ENCODE peak calls at places on chromosomes 16 and 17, in five cellular contexts. One of them, this sample, is unnamed.

GRCh38 chr16:58515871-58516767 is 802 bp downstream of the SETD6 start:
- DNase-seq in RWPE1: peak
- DNase-seq in adrenal gland: peak
- DNase-seq in ovary: peak
- DNase-seq in esophagus muscularis mucosa: no peak
- DNase-seq in this sample: no peak

GRCh38 chr16:22265351-22265750 is 31.9 kb upstream of the POLR3E start:
- DNase-seq in adrenal gland: no peak
- DNase-seq in ovary: no peak
- DNase-seq in esophagus muscularis mucosa: no peak
- DNase-seq in RWPE1: no peak
- DNase-seq in this sample: no peak

GRCh38 chr17:29107933-29108805 is 65.2 kb downstream of the PIPOX start:
- DNase-seq in RWPE1: peak
- DNase-seq in adrenal gland: peak
- DNase-seq in ovary: no peak
- DNase-seq in esophagus muscularis mucosa: no peak
- DNase-seq in this sample: no peak

GRCh38 chr16:20906225-20906870 is 5.8 kb downstream of the LYRM1 start:
- DNase-seq in ovary: no peak
- DNase-seq in adrenal gland: no peak
- DNase-seq in esophagus muscularis mucosa: no peak
- DNase-seq in RWPE1: peak
- DNase-seq in this sample: peak

GRCh38 chr17:13568746-13569739 is 32.7 kb downstream of the HS3ST3A1 start:
- DNase-seq in ovary: no peak
- DNase-seq in RWPE1: no peak
- DNase-seq in esophagus muscularis mucosa: no peak
- DNase-seq in adrenal gland: no peak
- DNase-seq in this sample: no peak

GRCh38 chr17:4249452-4250029 is 14.2 kb downstream of the ANKFY1 start:
- DNase-seq in ovary: no peak
- DNase-seq in esophagus muscularis mucosa: no peak
- DNase-seq in RWPE1: peak
- DNase-seq in adrenal gland: no peak
- DNase-seq in this sample: no peak

GRCh38 chr16:68311316-68311620 is 449 bp downstream of the PRMT7 start:
- DNase-seq in RWPE1: peak
- DNase-seq in adrenal gland: no peak
- DNase-seq in ovary: no peak
- DNase-seq in esophagus muscularis mucosa: no peak
- DNase-seq in this sample: no peak

GRCh38 chr17:42027961-42028790 is 8.3 kb downstream of the NKIRAS2 start:
- DNase-seq in adrenal gland: no peak
- DNase-seq in esophagus muscularis mucosa: no peak
- DNase-seq in RWPE1: no peak
- DNase-seq in ovary: no peak
- DNase-seq in this sample: no peak

GRCh38 chr16:30559690-30560089 is 1.5 kb upstream of the ZNF764 start:
- DNase-seq in adrenal gland: no peak
- DNase-seq in esophagus muscularis mucosa: no peak
- DNase-seq in ovary: no peak
- DNase-seq in RWPE1: no peak
- DNase-seq in this sample: no peak

GRCh38 chr16:86531193-86531550 is 20.8 kb downstream of the FOXF1 start:
- DNase-seq in esophagus muscularis mucosa: no peak
- DNase-seq in ovary: peak
- DNase-seq in adrenal gland: peak
- DNase-seq in RWPE1: no peak
- DNase-seq in this sample: peak

GRCh38 chr16:50292566-50292948 is 26.2 kb downstream of the ADCY7 start:
- DNase-seq in ovary: no peak
- DNase-seq in RWPE1: no peak
- DNase-seq in adrenal gland: no peak
- DNase-seq in esophagus muscularis mucosa: no peak
- DNase-seq in this sample: no peak

GRCh38 chr16:50697881-50698767 is 4.7 kb downstream of the NOD2 start:
- DNase-seq in ovary: no peak
- DNase-seq in adrenal gland: peak
- DNase-seq in esophagus muscularis mucosa: no peak
- DNase-seq in RWPE1: no peak
- DNase-seq in this sample: peak

GRCh38 chr16:84816485-84816884 is 3.3 kb upstream of the CRISPLD2 start:
- DNase-seq in RWPE1: no peak
- DNase-seq in esophagus muscularis mucosa: no peak
- DNase-seq in adrenal gland: no peak
- DNase-seq in ovary: peak
- DNase-seq in this sample: no peak

GRCh38 chr16:78198299-78198698 is 98.8 kb downstream of the WWOX start:
- DNase-seq in ovary: no peak
- DNase-seq in adrenal gland: no peak
- DNase-seq in esophagus muscularis mucosa: no peak
- DNase-seq in RWPE1: no peak
- DNase-seq in this sample: no peak

GRCh38 chr17:28812136-28812979 is 30.2 kb downstream of the FAM222B start:
- DNase-seq in esophagus muscularis mucosa: peak
- DNase-seq in RWPE1: peak
- DNase-seq in ovary: peak
- DNase-seq in adrenal gland: peak
- DNase-seq in this sample: peak

GRCh38 chr17:1783834-1784611 is 22.2 kb downstream of the SERPINF1 start:
- DNase-seq in RWPE1: peak
- DNase-seq in adrenal gland: peak
- DNase-seq in ovary: peak
- DNase-seq in esophagus muscularis mucosa: peak
- DNase-seq in this sample: peak

GRCh38 chr17:17084941-17085340 is 42.7 kb downstream of the MPRIP start:
- DNase-seq in esophagus muscularis mucosa: no peak
- DNase-seq in adrenal gland: no peak
- DNase-seq in ovary: peak
- DNase-seq in RWPE1: no peak
- DNase-seq in this sample: peak

GRCh38 chr16:57314161-57314785 is 29.8 kb upstream of the PLLP start:
- DNase-seq in adrenal gland: peak
- DNase-seq in ovary: no peak
- DNase-seq in RWPE1: no peak
- DNase-seq in esophagus muscularis mucosa: peak
- DNase-seq in this sample: no peak

DNA sequence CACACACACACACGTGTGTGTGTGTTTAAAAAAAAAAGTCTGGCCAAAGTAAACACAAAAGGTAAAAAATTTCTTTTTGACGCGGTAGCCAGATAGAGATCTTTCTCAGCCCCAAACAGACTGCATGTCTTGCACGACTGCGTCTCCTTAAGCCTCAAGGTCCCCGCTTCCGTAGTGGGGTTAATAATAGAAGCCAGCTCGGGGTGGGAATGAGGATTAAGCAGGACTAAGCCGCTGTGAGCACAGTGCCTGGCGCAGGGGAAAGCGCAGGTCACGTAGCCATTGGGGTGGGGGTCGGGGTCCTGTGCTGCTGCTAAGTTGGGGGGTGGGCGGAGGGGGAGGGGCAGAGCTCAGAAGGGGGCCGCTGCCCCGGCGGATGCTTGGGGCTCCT is 536 bp downstream of the GGA2 start:
- DNase-seq in esophagus muscularis mucosa: no peak
- DNase-seq in ovary: peak
- DNase-seq in RWPE1: peak
- DNase-seq in adrenal gland: peak
- DNase-seq in this sample: peak
- H3K27ac ChIP-seq in esophagus muscularis mucosa: peak
- H3K27ac ChIP-seq in ovary: no peak
- H3K27ac ChIP-seq in RWPE1: peak
- H3K27ac ChIP-seq in adrenal gland: peak
- H3K27ac ChIP-seq in this sample: peak

DNA sequence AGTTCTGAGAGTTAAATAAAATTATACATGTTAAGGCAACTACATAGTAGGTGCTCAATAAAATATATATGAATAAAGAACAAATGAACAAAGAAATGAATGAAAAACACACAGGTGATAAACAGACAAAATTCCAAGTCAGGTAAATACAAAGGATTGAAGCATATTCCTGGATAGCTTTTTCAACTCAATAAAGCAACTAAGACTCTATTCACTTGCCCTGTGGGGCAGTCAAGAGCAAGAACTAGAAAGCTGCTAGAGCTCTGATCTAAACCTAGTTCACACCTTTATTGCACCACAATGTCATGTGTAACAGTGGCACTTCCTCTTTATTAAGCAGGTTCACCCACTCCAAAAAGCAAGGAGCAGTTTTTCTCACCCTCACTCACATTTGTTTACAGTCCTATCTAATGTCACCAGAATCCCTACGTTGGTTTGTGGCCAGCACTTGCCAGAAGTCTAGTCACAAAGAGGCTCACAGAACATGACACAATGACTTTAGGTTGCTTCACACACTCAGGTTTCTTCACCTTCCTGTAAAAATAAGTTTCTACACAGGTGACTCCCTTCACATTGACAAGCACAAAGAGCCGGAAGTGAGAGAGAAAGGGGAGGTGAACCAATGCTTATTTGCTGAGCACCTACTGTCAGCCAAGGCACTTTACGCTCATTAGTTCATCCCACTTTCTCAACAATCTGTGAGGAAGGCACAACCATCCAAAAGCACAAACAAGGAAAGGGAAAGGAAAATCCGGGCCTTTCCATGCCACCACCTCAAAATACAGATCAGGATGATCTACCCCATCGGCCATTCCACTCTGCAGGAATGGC is 70.8 kb downstream of the XPO6 start:
- DNase-seq in RWPE1: no peak
- DNase-seq in ovary: no peak
- DNase-seq in esophagus muscularis mucosa: no peak
- DNase-seq in adrenal gland: no peak
- DNase-seq in this sample: no peak
- TF ChIP-seq CTCF in RWPE1: no peak
- TF ChIP-seq CTCF in ovary: no peak
- TF ChIP-seq CTCF in esophagus muscularis mucosa: no peak
- TF ChIP-seq CTCF in adrenal gland: no peak
- TF ChIP-seq CTCF in this sample: no peak

GRCh38 chr17:10806863-10807262 is 3.0 kb upstream of the TMEM238L start:
- DNase-seq in esophagus muscularis mucosa: no peak
- DNase-seq in RWPE1: no peak
- DNase-seq in ovary: no peak
- DNase-seq in adrenal gland: no peak
- DNase-seq in this sample: no peak
- H3K27ac ChIP-seq in esophagus muscularis mucosa: no peak
- H3K27ac ChIP-seq in RWPE1: no peak
- H3K27ac ChIP-seq in ovary: no peak
- H3K27ac ChIP-seq in adrenal gland: no peak
- H3K27ac ChIP-seq in this sample: no peak

DNA sequence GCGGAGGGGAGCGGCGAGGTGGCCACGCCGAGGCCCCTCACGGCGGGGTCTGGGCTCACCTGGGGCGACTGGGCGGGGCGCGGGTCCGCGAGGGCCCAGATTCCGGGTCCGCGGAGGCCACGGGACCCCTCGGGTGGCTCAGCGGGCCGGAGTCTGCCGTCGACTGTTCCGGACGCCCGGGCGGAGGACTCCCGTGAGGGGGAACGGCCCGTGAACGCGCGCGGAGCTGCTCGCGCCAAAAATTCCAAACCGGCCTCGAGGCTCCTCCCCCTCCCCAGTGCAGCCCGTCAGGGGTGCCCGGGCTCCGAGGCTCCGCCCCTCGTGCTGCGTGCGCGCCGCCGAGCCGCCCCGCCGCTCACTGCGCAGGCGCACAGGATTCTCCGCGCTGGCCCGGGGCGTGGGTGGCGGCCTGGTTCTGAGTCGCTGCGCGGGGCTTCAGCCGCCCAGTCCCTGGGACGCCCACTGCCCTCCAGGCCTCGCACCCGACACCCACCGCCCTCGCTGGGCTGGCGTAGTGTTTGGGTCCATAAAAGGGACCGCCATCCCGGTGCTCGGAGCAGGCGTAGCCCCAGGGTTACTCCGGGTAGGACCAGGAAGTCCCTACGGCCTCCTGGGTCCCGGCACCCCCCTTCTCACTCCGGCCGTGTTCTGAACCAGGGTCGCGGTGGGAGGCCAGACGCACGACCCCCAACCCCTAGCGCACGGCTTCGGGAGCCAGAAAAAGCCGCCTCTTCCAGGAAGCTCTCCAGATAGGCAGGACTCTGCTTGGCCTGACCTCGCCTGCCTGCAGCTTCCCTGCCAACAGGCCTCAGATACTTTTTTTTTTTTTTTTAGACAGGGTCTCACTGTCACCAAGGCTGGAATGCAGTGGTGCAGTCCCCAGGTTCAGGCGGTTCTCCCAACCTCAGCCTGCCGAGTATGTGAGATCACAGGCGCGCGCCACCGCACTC is at the start of gene PKMYT1:
- DNase-seq in RWPE1: peak
- DNase-seq in esophagus muscularis mucosa: peak
- DNase-seq in ovary: peak
- DNase-seq in adrenal gland: peak
- DNase-seq in this sample: peak
- TF ChIP-seq CTCF in RWPE1: no peak
- TF ChIP-seq CTCF in esophagus muscularis mucosa: no peak
- TF ChIP-seq CTCF in ovary: no peak
- TF ChIP-seq CTCF in adrenal gland: no peak
- TF ChIP-seq CTCF in this sample: no peak

DNA sequence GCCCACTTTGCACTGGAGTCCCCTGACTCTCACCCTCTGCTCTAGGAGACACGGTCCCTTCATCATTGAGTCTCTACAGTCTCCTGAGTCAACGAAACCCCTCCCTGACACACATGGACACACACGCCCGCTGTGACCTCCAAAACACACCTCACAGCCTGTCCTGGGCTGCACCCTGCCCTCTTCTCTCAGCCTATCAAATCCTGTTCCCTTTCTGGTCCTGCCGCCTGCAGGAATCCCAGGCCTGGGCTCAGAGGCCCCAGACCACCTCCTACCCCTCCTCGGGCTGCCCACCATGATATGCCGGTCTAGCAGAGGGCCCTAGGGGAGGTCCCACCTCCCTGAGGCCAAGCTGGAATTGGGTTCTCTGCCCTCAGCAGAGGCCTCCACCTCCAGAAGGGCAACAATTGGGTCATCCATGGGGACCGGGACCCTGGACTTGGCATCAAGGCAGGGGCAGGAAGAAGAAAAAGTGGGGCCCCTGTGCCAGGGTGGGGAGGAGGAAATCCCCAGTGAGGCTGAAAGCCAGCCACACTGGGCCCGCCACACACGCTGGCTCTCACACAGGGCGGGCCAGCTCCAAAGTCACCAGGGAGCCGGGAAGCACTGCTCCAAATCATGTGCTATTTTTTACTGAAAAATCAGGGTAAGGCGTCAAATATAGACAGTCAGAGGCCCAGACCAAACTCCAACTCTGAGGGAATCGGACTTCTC is 3.4 kb downstream of the PPP1R9B start:
- DNase-seq in ovary: peak
- DNase-seq in adrenal gland: no peak
- DNase-seq in RWPE1: no peak
- DNase-seq in esophagus muscularis mucosa: no peak
- DNase-seq in this sample: no peak
- H3K27ac ChIP-seq in ovary: peak
- H3K27ac ChIP-seq in adrenal gland: peak
- H3K27ac ChIP-seq in RWPE1: peak
- H3K27ac ChIP-seq in esophagus muscularis mucosa: peak
- H3K27ac ChIP-seq in this sample: peak